ENCODE peak calls at places on chromosomes 2 and 18, in five cellular contexts. C is K562, W is H1, F is HepG2, B is SK-N-SH. O is an unnamed sample.

GRCh38 chr2:109128466-109129355 is at the start of gene SH3RF3:
- DNase-seq in C (no peak), W (no peak), B (peak; percentile 81), F (no peak), O (peak; percentile 61)

GRCh38 chr18:3392467-3392855 is 57.5 kb upstream of the TGIF1 start:
- DNase-seq in C (no peak), B (no peak), F (no peak), W (no peak), O (no peak)

GRCh38 chr2:222730346-222731065 is 59.0 kb downstream of the MOGAT1 start:
- DNase-seq in B (peak; percentile 34), W (no peak), C (no peak), F (no peak), O (no peak)

GRCh38 chr18:26017929-26018328 is 72.5 kb downstream of the SS18 start:
- DNase-seq in W (no peak), C (no peak), F (no peak), B (no peak), O (no peak)

GRCh38 chr2:191018048-191018447 is 4.1 kb upstream of the STAT1 start:
- DNase-seq in F (no peak), W (no peak), C (no peak), B (no peak), O (no peak)

GRCh38 chr18:2223859-2224258 is 347.4 kb downstream of the METTL4 start:
- DNase-seq in C (no peak), B (no peak), F (peak; percentile 11), W (no peak), O (no peak)

GRCh38 chr2:64263315-64263714 is 119.1 kb upstream of the PELI1 start:
- DNase-seq in F (no peak), W (no peak), C (no peak), B (no peak), O (no peak)

GRCh38 chr2:205754924-205755321 is 72.6 kb downstream of the NRP2 start:
- DNase-seq in B (no peak), C (peak; percentile 19), F (peak; percentile 42), W (no peak), O (peak; percentile 92)

GRCh38 chr18:23998018-23998417 is 16.5 kb upstream of the TTC39C start:
- DNase-seq in B (no peak), W (no peak), C (no peak), F (no peak), O (no peak)

GRCh38 chr2:29056452-29056851 is 17.9 kb downstream of the PCARE start:
- DNase-seq in F (no peak), C (no peak), B (no peak), W (no peak), O (no peak)

GRCh38 chr2:71927757-71928715 is 219.6 kb downstream of the CYP26B1 start:
- DNase-seq in W (no peak), C (peak; percentile 2), F (no peak), B (no peak), O (no peak)

GRCh38 chr2:12493031-12493513 is 223.7 kb upstream of the TRIB2 start:
- DNase-seq in B (no peak), F (no peak), W (no peak), C (peak; percentile 70), O (no peak)

DNA sequence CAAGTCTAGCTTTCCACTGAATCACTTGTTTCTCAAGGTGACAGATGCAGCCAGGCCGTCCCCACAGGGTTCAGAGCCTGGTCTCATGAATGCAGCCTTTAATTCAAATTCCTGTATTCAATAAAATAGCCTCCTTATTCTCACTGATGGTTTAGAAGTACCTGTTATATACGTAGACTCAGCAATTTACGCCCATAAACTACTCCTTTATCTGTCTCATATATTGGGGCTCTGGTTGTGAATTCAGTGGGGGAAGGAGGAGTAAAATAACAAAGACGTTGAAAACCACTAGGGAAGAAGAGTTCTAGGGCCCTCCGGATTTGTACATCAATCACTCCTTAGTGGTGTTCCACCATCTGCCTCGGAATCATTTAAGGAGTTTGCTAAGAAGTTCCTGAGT is 1.7 kb downstream of the OBSL1 start:
- DNase-seq in C (no peak), W (no peak), F (no peak), B (no peak), O (no peak)
- H3K4me3 ChIP-seq in C (no peak overlapping the region), W (peak overlapping the region; percentile 47), F (peak overlapping the region; percentile 90), B (peak overlapping the region; percentile 82), O (no peak overlapping the region)

GRCh38 chr2:672606-672905 is 4.7 kb downstream of the TMEM18 start:
- DNase-seq in C (no peak), F (no peak), B (no peak), W (no peak), O (no peak)

GRCh38 chr2:673016-673415 is 4.2 kb downstream of the TMEM18 start:
- DNase-seq in W (no peak), C (no peak), F (no peak), B (no peak), O (no peak)

GRCh38 chr2:674319-674985 is 2.8 kb downstream of the TMEM18 start:
- DNase-seq in W (no peak), F (no peak), B (no peak), C (no peak), O (no peak)

GRCh38 chr2:675051-675450 is 2.2 kb downstream of the TMEM18 start:
- DNase-seq in F (no peak), W (no peak), C (no peak), B (no peak), O (no peak)

GRCh38 chr2:673615-674318 is 3.4 kb downstream of the TMEM18 start:
- DNase-seq in B (no peak), W (no peak), F (no peak), C (no peak), O (no peak)
- TF ChIP-seq CHD2 in B (no peak), W (no peak), F (no peak), C (no peak), O (no peak)

GRCh38 chr2:20390524-20391123 is 40.0 kb upstream of the PUM2 start:
- DNase-seq in W (no peak), F (no peak), C (no peak), B (peak; percentile 71), O (no peak)
- H3K4me3 ChIP-seq in W (no peak overlapping the region), F (no peak overlapping the region), C (no peak overlapping the region), B (no peak overlapping the region), O (no peak overlapping the region)

GRCh38 chr2:231241755-231242507 is 43.5 kb downstream of the ARMC9 start:
- DNase-seq in B (no peak), C (no peak), W (no peak), F (no peak), O (no peak)
- TF ChIP-seq CHD2 in B (no peak), C (no peak), W (no peak), F (no peak), O (no peak)

GRCh38 chr2:174789001-174789400 is 24.7 kb upstream of the CHRNA1 start:
- DNase-seq in W (no peak), F (no peak), B (no peak), C (no peak), O (no peak)
- H3K4me3 ChIP-seq in W (no peak overlapping the region), F (no peak overlapping the region), B (no peak overlapping the region), C (no peak overlapping the region), O (no peak overlapping the region)

GRCh38 chr18:62585274-62586147 is 62.7 kb downstream of the ZCCHC2 start:
- DNase-seq in F (no peak), C (no peak), W (no peak), B (no peak), O (no peak)
- TF ChIP-seq CHD2 in F (no peak), C (no peak), W (no peak), B (no peak), O (no peak)